ENCODE peak calls at places on chromosomes 6 and 20, in four cellular contexts. Y is Right ventricle myocardium superior; G is Calu3; D is stimulated activated CD4-positive, alpha-beta T cell treated with anti-CD3 and anti-CD28 coated beads, Interleukin-1b, Interleukin-23, amount 100 ng/mL, for 48 hours. K is an unnamed sample.

GRCh38 chr20:3730803-3731370 is 1.6 kb upstream of the HSPA12B start:
- DNase-seq in G (no peak), D (no peak), Y (peak; percentile 33), K (no peak)

GRCh38 chr6:106553440-106553839 is 75.9 kb downstream of the RTN4IP1 start:
- DNase-seq in G (no peak), D (peak; percentile 63), Y (no peak), K (peak; percentile 21)

GRCh38 chr6:154937306-154938244 is 57.5 kb upstream of the TIAM2 start:
- DNase-seq in G (no peak), D (no peak), Y (no peak), K (no peak)

GRCh38 chr6:138182939-138183791 is 21.4 kb downstream of the ARFGEF3 start:
- DNase-seq in D (no peak), Y (no peak), G (no peak), K (no peak)

GRCh38 chr6:165715428-165715827 is 52.4 kb upstream of the PDE10A start:
- DNase-seq in Y (no peak), G (no peak), D (no peak), K (no peak)

GRCh38 chr6:117907600-117908245 is 659 bp downstream of the SLC35F1 start:
- DNase-seq in G (no peak), D (no peak), Y (peak; percentile 31), K (no peak)

GRCh38 chr6:119116712-119117281 is 38.3 kb upstream of the FAM184A start:
- DNase-seq in D (no peak), G (no peak), Y (no peak), K (no peak)

GRCh38 chr6:34360556-34360955 is 31.9 kb downstream of the NUDT3 start:
- DNase-seq in G (no peak), Y (no peak), D (no peak), K (no peak)

GRCh38 chr6:2970753-2971419 is 481 bp downstream of the SERPINB6 start:
- DNase-seq in G (peak; percentile 58), Y (peak; percentile 90), D (peak; percentile 43), K (peak; percentile 67)

GRCh38 chr6:45916692-45917091 is 99.0 kb downstream of the CLIC5 start:
- DNase-seq in Y (no peak), D (no peak), G (no peak), K (no peak)

GRCh38 chr6:57017069-57017468 is 29.4 kb upstream of the KIAA1586 start:
- DNase-seq in Y (no peak), G (no peak), D (no peak), K (no peak)

GRCh38 chr6:35703554-35703953 is 14.8 kb upstream of the FKBP5 start:
- DNase-seq in D (no peak), Y (no peak), G (no peak), K (no peak)

GRCh38 chr6:25748049-25748448 is 6.5 kb upstream of the SLC17A4 start:
- DNase-seq in G (no peak), D (no peak), Y (no peak), K (no peak)

GRCh38 chr6:56318851-56319250 is 71.5 kb upstream of the COL21A1 start:
- DNase-seq in G (no peak), D (no peak), Y (no peak), K (no peak)

GRCh38 chr20:6730929-6731328 is 36.6 kb upstream of the BMP2 start:
- DNase-seq in Y (no peak), D (no peak), G (no peak), K (no peak)

GRCh38 chr20:60543598-60543997 is 585.4 kb downstream of the CDH26 start:
- DNase-seq in D (no peak), G (no peak), Y (no peak), K (no peak)

GRCh38 chr6:170403451-170403850 is 96.9 kb downstream of the FAM120B start:
- DNase-seq in Y (no peak), D (no peak), G (no peak), K (no peak)

GRCh38 chr6:32176476-32177181 is 745 bp upstream of the AGPAT1 start:
- DNase-seq in D (no peak), G (no peak), Y (no peak), K (no peak)

GRCh38 chr6:169173532-169174268 is 79.9 kb downstream of the THBS2 start:
- DNase-seq in G (no peak), D (no peak), Y (no peak), K (no peak)

GRCh38 chr6:21846541-21847451 is 253.2 kb downstream of the SOX4 start:
- DNase-seq in G (peak; percentile 76), D (peak; percentile 42), Y (no peak), K (peak; percentile 37)

GRCh38 chr6:37171141-37171969 is 1.4 kb downstream of the PIM1 start:
- DNase-seq in Y (peak; percentile 67), D (peak; percentile 37), G (peak; percentile 34), K (peak; percentile 45)

GRCh38 chr6:15614277-15614676 is 48.6 kb downstream of the DTNBP1 start:
- DNase-seq in D (no peak), G (no peak), Y (no peak), K (no peak)

GRCh38 chr20:10579942-10580341 is 93.9 kb downstream of the JAG1 start:
- DNase-seq in G (no peak), Y (no peak), D (no peak), K (no peak)

GRCh38 chr6:140012146-140012545 is 637.7 kb upstream of the CITED2 start:
- DNase-seq in D (no peak), G (no peak), Y (no peak), K (no peak)

GRCh38 chr6:16292942-16293341 is 54.6 kb downstream of the GMPR start:
- DNase-seq in Y (no peak), D (no peak), G (no peak), K (no peak)

GRCh38 chr20:364905-365794 is 15.4 kb upstream of the TRIB3 start:
- DNase-seq in Y (no peak), D (peak; percentile 33), G (no peak), K (no peak)

GRCh38 chr6:35297541-35298481 is at the start of gene DEF6:
- DNase-seq in D (peak; percentile 90), Y (peak; percentile 89), G (peak; percentile 93), K (peak; percentile 86)

GRCh38 chr6:10633216-10633615 is 61.2 kb downstream of the C6orf52 start:
- DNase-seq in D (no peak), Y (no peak), G (peak; percentile 37), K (no peak)

GRCh38 chr6:146914563-146915483 is 289.4 kb upstream of the STXBP5 start:
- DNase-seq in G (peak; percentile 22), Y (peak; percentile 43), D (no peak), K (no peak)

GRCh38 chr20:51219544-51219943 is 196.6 kb upstream of the KCNG1 start:
- DNase-seq in G (no peak), Y (no peak), D (no peak), K (no peak)

GRCh38 chr6:18551228-18551627 is 164.1 kb downstream of the RNF144B start:
- DNase-seq in Y (no peak), G (no peak), D (no peak), K (no peak)

GRCh38 chr6:71460933-71461332 is 172.3 kb downstream of the OGFRL1 start:
- DNase-seq in D (no peak), Y (no peak), G (no peak), K (no peak)

GRCh38 chr20:11797161-11797560 is 120.5 kb upstream of the BTBD3 start:
- DNase-seq in Y (no peak), G (no peak), D (no peak), K (no peak)

GRCh38 chr6:1162367-1163275 is 149.3 kb upstream of the FOXQ1 start:
- DNase-seq in G (no peak), D (no peak), Y (no peak), K (no peak)

GRCh38 chr6:25659633-25660368 is 7.8 kb downstream of the SCGN start:
- DNase-seq in G (no peak), Y (no peak), D (no peak), K (no peak)

GRCh38 chr6:136201735-136202134 is 48.4 kb downstream of the MTFR2 start:
- DNase-seq in G (no peak), D (no peak), Y (no peak), K (no peak)

GRCh38 chr6:142387997-142388815 is 86.4 kb downstream of the ADGRG6 start:
- DNase-seq in Y (no peak), D (no peak), G (no peak), K (no peak)